ENCODE peak calls at places on chromosomes 7 and 10, in seven cellular contexts. One of them, this sample, is unnamed.

GRCh38 chr10:62960416-62960815 is 144.2 kb upstream of the EGR2 start:
- DNase-seq in activated CD4-positive, alpha-beta T cell treated with anti-CD3 and anti-CD28 coated beads, Interleukin-2, amount 50 U/mL, for 4 hours: no peak
- DNase-seq in Daoy: peak; percentile 24
- DNase-seq in activated CD8-positive, alpha-beta T cell treated with anti-CD3 and anti-CD28 coated beads for 36 hours: no peak
- DNase-seq in brain pericyte: no peak
- DNase-seq in NCI-H2029: no peak
- DNase-seq in AG08396: no peak
- DNase-seq in this sample: no peak

GRCh38 chr10:71998840-71999194 is 34.6 kb downstream of the CHST3 start:
- DNase-seq in Daoy: peak; percentile 69
- DNase-seq in activated CD8-positive, alpha-beta T cell treated with anti-CD3 and anti-CD28 coated beads for 36 hours: no peak
- DNase-seq in NCI-H2029: no peak
- DNase-seq in brain pericyte: no peak
- DNase-seq in activated CD4-positive, alpha-beta T cell treated with anti-CD3 and anti-CD28 coated beads, Interleukin-2, amount 50 U/mL, for 4 hours: no peak
- DNase-seq in AG08396: peak; percentile 85
- DNase-seq in this sample: no peak

GRCh38 chr10:94963901-94964300 is 25.4 kb downstream of the CYP2C9 start:
- DNase-seq in activated CD4-positive, alpha-beta T cell treated with anti-CD3 and anti-CD28 coated beads, Interleukin-2, amount 50 U/mL, for 4 hours: no peak
- DNase-seq in Daoy: peak; percentile 0
- DNase-seq in NCI-H2029: peak; percentile 15
- DNase-seq in brain pericyte: no peak
- DNase-seq in activated CD8-positive, alpha-beta T cell treated with anti-CD3 and anti-CD28 coated beads for 36 hours: no peak
- DNase-seq in AG08396: no peak
- DNase-seq in this sample: peak; percentile 73

GRCh38 chr7:43700646-43701501 is 28.4 kb downstream of the COA1 start:
- DNase-seq in activated CD8-positive, alpha-beta T cell treated with anti-CD3 and anti-CD28 coated beads for 36 hours: no peak
- DNase-seq in AG08396: no peak
- DNase-seq in Daoy: no peak
- DNase-seq in activated CD4-positive, alpha-beta T cell treated with anti-CD3 and anti-CD28 coated beads, Interleukin-2, amount 50 U/mL, for 4 hours: no peak
- DNase-seq in brain pericyte: no peak
- DNase-seq in NCI-H2029: no peak
- DNase-seq in this sample: no peak

GRCh38 chr7:33900501-33900900 is 4.8 kb upstream of the BMPER start:
- DNase-seq in activated CD4-positive, alpha-beta T cell treated with anti-CD3 and anti-CD28 coated beads, Interleukin-2, amount 50 U/mL, for 4 hours: no peak
- DNase-seq in Daoy: no peak
- DNase-seq in NCI-H2029: no peak
- DNase-seq in brain pericyte: no peak
- DNase-seq in AG08396: no peak
- DNase-seq in activated CD8-positive, alpha-beta T cell treated with anti-CD3 and anti-CD28 coated beads for 36 hours: no peak
- DNase-seq in this sample: no peak

GRCh38 chr10:22583683-22584082 is 130.7 kb downstream of the PIP4K2A start:
- DNase-seq in activated CD8-positive, alpha-beta T cell treated with anti-CD3 and anti-CD28 coated beads for 36 hours: no peak
- DNase-seq in brain pericyte: no peak
- DNase-seq in Daoy: no peak
- DNase-seq in AG08396: no peak
- DNase-seq in NCI-H2029: no peak
- DNase-seq in activated CD4-positive, alpha-beta T cell treated with anti-CD3 and anti-CD28 coated beads, Interleukin-2, amount 50 U/mL, for 4 hours: no peak
- DNase-seq in this sample: no peak

GRCh38 chr10:126674741-126675515 is 4.4 kb upstream of the C10orf90 start:
- DNase-seq in NCI-H2029: no peak
- DNase-seq in AG08396: no peak
- DNase-seq in activated CD8-positive, alpha-beta T cell treated with anti-CD3 and anti-CD28 coated beads for 36 hours: no peak
- DNase-seq in Daoy: no peak
- DNase-seq in activated CD4-positive, alpha-beta T cell treated with anti-CD3 and anti-CD28 coated beads, Interleukin-2, amount 50 U/mL, for 4 hours: no peak
- DNase-seq in brain pericyte: no peak
- DNase-seq in this sample: no peak

GRCh38 chr10:118568327-118568848 is 27.1 kb downstream of the PRLHR start:
- DNase-seq in activated CD4-positive, alpha-beta T cell treated with anti-CD3 and anti-CD28 coated beads, Interleukin-2, amount 50 U/mL, for 4 hours: peak; percentile 33
- DNase-seq in NCI-H2029: peak; percentile 1
- DNase-seq in brain pericyte: peak; percentile 20
- DNase-seq in AG08396: peak; percentile 71
- DNase-seq in activated CD8-positive, alpha-beta T cell treated with anti-CD3 and anti-CD28 coated beads for 36 hours: peak; percentile 64
- DNase-seq in Daoy: peak; percentile 45
- DNase-seq in this sample: peak; percentile 2

GRCh38 chr10:110432084-110432483 is 65.6 kb upstream of the DUSP5 start:
- DNase-seq in brain pericyte: no peak
- DNase-seq in AG08396: no peak
- DNase-seq in activated CD8-positive, alpha-beta T cell treated with anti-CD3 and anti-CD28 coated beads for 36 hours: no peak
- DNase-seq in Daoy: no peak
- DNase-seq in NCI-H2029: no peak
- DNase-seq in activated CD4-positive, alpha-beta T cell treated with anti-CD3 and anti-CD28 coated beads, Interleukin-2, amount 50 U/mL, for 4 hours: no peak
- DNase-seq in this sample: no peak

GRCh38 chr7:117229350-117229749 is 93.5 kb downstream of the WNT2 start:
- DNase-seq in activated CD8-positive, alpha-beta T cell treated with anti-CD3 and anti-CD28 coated beads for 36 hours: no peak
- DNase-seq in Daoy: no peak
- DNase-seq in activated CD4-positive, alpha-beta T cell treated with anti-CD3 and anti-CD28 coated beads, Interleukin-2, amount 50 U/mL, for 4 hours: no peak
- DNase-seq in NCI-H2029: no peak
- DNase-seq in brain pericyte: no peak
- DNase-seq in AG08396: peak; percentile 22
- DNase-seq in this sample: no peak

GRCh38 chr7:42964849-42965805 is 33.0 kb downstream of the MRPL32 start:
- DNase-seq in Daoy: no peak
- DNase-seq in activated CD4-positive, alpha-beta T cell treated with anti-CD3 and anti-CD28 coated beads, Interleukin-2, amount 50 U/mL, for 4 hours: no peak
- DNase-seq in AG08396: no peak
- DNase-seq in NCI-H2029: no peak
- DNase-seq in activated CD8-positive, alpha-beta T cell treated with anti-CD3 and anti-CD28 coated beads for 36 hours: peak; percentile 24
- DNase-seq in brain pericyte: no peak
- DNase-seq in this sample: no peak

GRCh38 chr10:101745074-101745690 is 30.7 kb downstream of the FGF8 start:
- DNase-seq in NCI-H2029: no peak
- DNase-seq in AG08396: no peak
- DNase-seq in Daoy: no peak
- DNase-seq in brain pericyte: no peak
- DNase-seq in activated CD8-positive, alpha-beta T cell treated with anti-CD3 and anti-CD28 coated beads for 36 hours: no peak
- DNase-seq in activated CD4-positive, alpha-beta T cell treated with anti-CD3 and anti-CD28 coated beads, Interleukin-2, amount 50 U/mL, for 4 hours: no peak
- DNase-seq in this sample: no peak

GRCh38 chr7:48105045-48105444 is 16.0 kb downstream of the UPP1 start:
- DNase-seq in Daoy: no peak
- DNase-seq in activated CD4-positive, alpha-beta T cell treated with anti-CD3 and anti-CD28 coated beads, Interleukin-2, amount 50 U/mL, for 4 hours: no peak
- DNase-seq in activated CD8-positive, alpha-beta T cell treated with anti-CD3 and anti-CD28 coated beads for 36 hours: no peak
- DNase-seq in brain pericyte: no peak
- DNase-seq in NCI-H2029: no peak
- DNase-seq in AG08396: no peak
- DNase-seq in this sample: no peak

GRCh38 chr10:60816624-60817023 is 38.3 kb downstream of the CDK1 start:
- DNase-seq in AG08396: peak; percentile 70
- DNase-seq in Daoy: peak; percentile 65
- DNase-seq in brain pericyte: peak; percentile 61
- DNase-seq in activated CD8-positive, alpha-beta T cell treated with anti-CD3 and anti-CD28 coated beads for 36 hours: peak; percentile 33
- DNase-seq in NCI-H2029: peak; percentile 5
- DNase-seq in activated CD4-positive, alpha-beta T cell treated with anti-CD3 and anti-CD28 coated beads, Interleukin-2, amount 50 U/mL, for 4 hours: no peak
- DNase-seq in this sample: peak; percentile 31

GRCh38 chr10:88395677-88396076 is 187.4 kb downstream of the RNLS start:
- DNase-seq in activated CD4-positive, alpha-beta T cell treated with anti-CD3 and anti-CD28 coated beads, Interleukin-2, amount 50 U/mL, for 4 hours: no peak
- DNase-seq in AG08396: no peak
- DNase-seq in brain pericyte: no peak
- DNase-seq in Daoy: no peak
- DNase-seq in NCI-H2029: no peak
- DNase-seq in activated CD8-positive, alpha-beta T cell treated with anti-CD3 and anti-CD28 coated beads for 36 hours: no peak
- DNase-seq in this sample: no peak

GRCh38 chr7:47698386-47698785 is 116.5 kb upstream of the TNS3 start:
- DNase-seq in AG08396: no peak
- DNase-seq in NCI-H2029: no peak
- DNase-seq in Daoy: no peak
- DNase-seq in brain pericyte: no peak
- DNase-seq in activated CD4-positive, alpha-beta T cell treated with anti-CD3 and anti-CD28 coated beads, Interleukin-2, amount 50 U/mL, for 4 hours: no peak
- DNase-seq in activated CD8-positive, alpha-beta T cell treated with anti-CD3 and anti-CD28 coated beads for 36 hours: no peak
- DNase-seq in this sample: no peak

GRCh38 chr7:137731436-137731835 is 115.3 kb downstream of the DGKI start:
- DNase-seq in NCI-H2029: no peak
- DNase-seq in AG08396: peak; percentile 11
- DNase-seq in activated CD4-positive, alpha-beta T cell treated with anti-CD3 and anti-CD28 coated beads, Interleukin-2, amount 50 U/mL, for 4 hours: no peak
- DNase-seq in brain pericyte: no peak
- DNase-seq in activated CD8-positive, alpha-beta T cell treated with anti-CD3 and anti-CD28 coated beads for 36 hours: no peak
- DNase-seq in Daoy: no peak
- DNase-seq in this sample: no peak